ENCODE peak calls at places on chromosomes 11 and 22, in five cellular contexts. D is stomach, Y is thoracic aorta, F is PC-3, C is A549. G is an unnamed sample.

GRCh38 chr11:109784536-109784935 is 308.7 kb upstream of the ZC3H12C start:
- DNase-seq in D (no peak), Y (no peak), F (no peak), C (no peak), G (no peak)

GRCh38 chr22:26428515-26429457 is at the start of gene ASPHD2:
- DNase-seq in D (peak; percentile 73), Y (no peak), F (peak; percentile 33), C (peak; percentile 11), G (peak; percentile 64)

GRCh38 chr22:28329582-28330073 is 350.0 kb downstream of the TTC28 start:
- DNase-seq in D (no peak), Y (no peak), F (no peak), C (no peak), G (peak; percentile 50)

GRCh38 chr11:94141511-94142307 is 13.1 kb downstream of the PANX1 start:
- DNase-seq in D (no peak), Y (no peak), F (peak; percentile 79), C (no peak), G (no peak)

GRCh38 chr22:36332623-36333331 is 55.0 kb downstream of the MYH9 start:
- DNase-seq in D (peak; percentile 73), Y (no peak), F (peak; percentile 89), C (peak; percentile 59), G (peak; percentile 80)

GRCh38 chr11:65965986-65966762 is 4.6 kb downstream of the SART1 start:
- DNase-seq in D (no peak), Y (no peak), F (no peak), C (no peak), G (no peak)

GRCh38 chr22:48424661-48425060 is 1403.0 kb downstream of the BRD1 start:
- DNase-seq in D (no peak), Y (no peak), F (no peak), C (no peak), G (no peak)

GRCh38 chr22:46829140-46829891 is 66.9 kb downstream of the TBC1D22A start:
- DNase-seq in D (no peak), Y (no peak), F (peak; percentile 89), C (peak; percentile 72), G (peak; percentile 90)

GRCh38 chr11:69173925-69174591 is 18.3 kb downstream of the SMIM38 start:
- DNase-seq in D (no peak), Y (no peak), F (no peak), C (no peak), G (no peak)

GRCh38 chr22:40898850-40899357 is 37.0 kb upstream of the DNAJB7 start:
- DNase-seq in D (no peak), Y (no peak), F (peak; percentile 65), C (peak; percentile 49), G (peak; percentile 80)

GRCh38 chr22:50576806-50577696 is 1.2 kb downstream of the CPT1B start:
- DNase-seq in D (no peak), Y (no peak), F (no peak), C (no peak), G (no peak)

GRCh38 chr11:66126808-66127555 is 56.9 kb downstream of the PACS1 start:
- DNase-seq in D (peak; percentile 56), Y (peak; percentile 6), F (no peak), C (no peak), G (peak; percentile 86)

GRCh38 chr11:117457031-117457785 is 129.6 kb downstream of the CEP164 start:
- DNase-seq in D (no peak), Y (no peak), F (no peak), C (no peak), G (no peak)

GRCh38 chr11:77771135-77771534 is 49.4 kb downstream of the RSF1 start:
- DNase-seq in D (no peak), Y (no peak), F (peak; percentile 32), C (no peak), G (peak; percentile 14)

GRCh38 chr11:108718466-108718865 is 53.6 kb downstream of the DDX10 start:
- DNase-seq in D (no peak), Y (no peak), F (no peak), C (no peak), G (no peak)

GRCh38 chr11:79237111-79237510 is 203.7 kb downstream of the TENM4 start:
- DNase-seq in D (no peak), Y (no peak), F (no peak), C (no peak), G (no peak)

GRCh38 chr11:64065712-64066111 is 30.0 kb downstream of the FLRT1 start:
- DNase-seq in D (no peak), Y (no peak), F (no peak), C (no peak), G (no peak)

GRCh38 chr22:28398355-28398754 is 281.3 kb downstream of the TTC28 start:
- DNase-seq in D (no peak), Y (no peak), F (no peak), C (no peak), G (no peak)

GRCh38 chr11:725624-726202 is 19.7 kb downstream of the EPS8L2 start:
- DNase-seq in D (no peak), Y (no peak), F (no peak), C (no peak), G (no peak)

GRCh38 chr22:23497016-23497885 is 82.8 kb downstream of the IGLL1 start:
- DNase-seq in D (no peak), Y (no peak), F (no peak), C (no peak), G (no peak)

GRCh38 chr11:26867286-26867685 is 126.6 kb upstream of the FIBIN start:
- DNase-seq in D (no peak), Y (no peak), F (no peak), C (no peak), G (peak; percentile 56)

GRCh38 chr11:122754553-122755322 is 83.6 kb upstream of the CRTAM start:
- DNase-seq in D (no peak), Y (no peak), F (peak; percentile 63), C (no peak), G (peak; percentile 50)

GRCh38 chr11:28767574-28767973 is 659.4 kb downstream of the METTL15 start:
- DNase-seq in D (no peak), Y (no peak), F (peak; percentile 41), C (peak; percentile 40), G (no peak)

GRCh38 chr11:67126986-67127385 is 7.9 kb downstream of the KDM2A start:
- DNase-seq in D (peak; percentile 16), Y (no peak), F (no peak), C (no peak), G (no peak)

GRCh38 chr11:7909585-7910325 is 21.3 kb downstream of the OR10A6 start:
- DNase-seq in D (no peak), Y (no peak), F (peak; percentile 20), C (no peak), G (no peak)

GRCh38 chr22:30216710-30217109 is 29.8 kb downstream of the LIF start:
- DNase-seq in D (no peak), Y (no peak), F (no peak), C (no peak), G (no peak)

GRCh38 chr11:124739479-124740276 is at the start of gene NRGN:
- DNase-seq in D (peak; percentile 94), Y (peak; percentile 71), F (peak; percentile 97), C (peak; percentile 77), G (peak; percentile 89)

GRCh38 chr11:124738713-124739478 is 846 bp upstream of the NRGN start:
- DNase-seq in D (no peak), Y (no peak), F (no peak), C (no peak), G (no peak)

GRCh38 chr11:124737638-124738293 is 2.0 kb upstream of the NRGN start:
- DNase-seq in D (no peak), Y (no peak), F (no peak), C (no peak), G (no peak)

GRCh38 chr11:124743050-124743449 is 3.3 kb downstream of the NRGN start:
- DNase-seq in D (no peak), Y (no peak), F (no peak), C (no peak), G (no peak)

DNA sequence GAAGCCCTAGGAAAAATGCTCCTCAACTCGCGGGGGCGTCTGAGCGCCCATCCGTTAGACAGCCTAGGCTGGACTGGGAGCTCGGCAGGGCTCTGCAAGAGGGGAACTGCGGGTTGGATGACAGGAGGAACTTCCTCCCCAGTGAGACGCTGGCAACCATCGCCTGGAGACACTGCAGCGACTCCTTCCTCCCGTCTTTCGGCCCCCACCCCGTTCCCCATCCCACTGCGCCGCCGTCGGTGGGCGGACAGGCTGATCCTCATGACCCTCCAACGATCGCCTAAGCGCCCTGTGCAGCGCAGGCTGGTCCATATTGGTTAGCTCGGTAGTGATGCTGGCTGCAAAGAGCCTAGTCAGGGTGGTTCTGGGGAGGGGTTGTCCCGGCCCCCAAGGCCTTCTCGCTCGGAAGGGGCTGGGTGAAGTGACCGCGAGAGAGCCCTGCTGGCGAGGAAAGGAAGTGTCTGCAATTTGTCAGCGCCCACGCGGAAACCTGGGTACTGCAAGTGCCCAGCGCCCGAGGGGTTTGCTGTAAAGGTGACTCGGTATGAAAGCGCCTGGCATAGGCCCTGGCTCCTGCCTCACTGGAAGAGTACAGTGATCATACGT is 638 bp downstream of the NRGN start:
- DNase-seq in D (no peak), Y (no peak), F (peak; percentile 60), C (peak; percentile 23), G (peak; percentile 27)
- TF ChIP-seq CTCF in D (no peak), Y (peak; percentile 74), F (peak; percentile 70), C (peak; percentile 16), G (peak; percentile 62)

GRCh38 chr11:129778877-129779276 is 36.8 kb upstream of the TMEM45B start:
- DNase-seq in D (no peak), Y (no peak), F (no peak), C (no peak), G (no peak)
- H3K4me3 ChIP-seq in D (no peak overlapping the region), Y (no peak overlapping the region), F (no peak overlapping the region), C (no peak overlapping the region), G (no peak overlapping the region)

DNA sequence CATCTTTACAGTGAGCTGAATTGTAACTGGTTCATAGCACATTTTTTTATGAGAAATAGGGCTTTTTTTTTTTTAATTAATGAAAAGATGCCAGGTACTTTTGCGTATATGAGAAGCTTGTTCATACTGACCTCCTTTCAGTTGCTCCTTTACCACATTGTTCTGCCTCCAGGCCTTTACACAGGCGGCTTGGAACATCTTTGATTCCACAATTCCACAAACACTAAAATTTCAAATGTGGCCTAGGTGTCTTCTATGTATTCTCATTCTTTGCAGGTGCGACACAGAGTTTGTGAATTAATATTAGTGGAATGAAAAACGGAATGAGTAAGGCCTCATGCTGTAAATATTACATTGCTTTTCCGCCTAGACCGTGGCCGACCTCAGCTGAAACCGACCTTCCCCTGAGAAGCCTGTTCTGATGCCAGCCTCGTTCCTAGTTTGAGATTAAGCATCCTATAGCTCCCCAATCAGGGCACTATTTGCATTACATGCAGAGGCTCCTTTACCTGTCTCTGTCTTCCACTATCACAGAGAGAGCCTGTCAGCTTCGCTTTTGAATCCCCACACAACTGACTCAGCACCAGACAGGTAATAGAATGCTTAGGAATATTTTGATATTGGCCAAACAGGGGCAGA is 125.8 kb downstream of the LDLRAD3 start:
- DNase-seq in D (no peak), Y (no peak), F (peak; percentile 28), C (no peak), G (peak; percentile 34)
- TF ChIP-seq CTCF in D (no peak), Y (no peak), F (peak; percentile 43), C (no peak), G (peak; percentile 34)

GRCh38 chr11:13366266-13367026 is 88.9 kb downstream of the BMAL1 start:
- DNase-seq in D (no peak), Y (no peak), F (no peak), C (no peak), G (no peak)
- H3K4me3 ChIP-seq in D (no peak overlapping the region), Y (no peak overlapping the region), F (no peak overlapping the region), C (no peak overlapping the region), G (no peak overlapping the region)

DNA sequence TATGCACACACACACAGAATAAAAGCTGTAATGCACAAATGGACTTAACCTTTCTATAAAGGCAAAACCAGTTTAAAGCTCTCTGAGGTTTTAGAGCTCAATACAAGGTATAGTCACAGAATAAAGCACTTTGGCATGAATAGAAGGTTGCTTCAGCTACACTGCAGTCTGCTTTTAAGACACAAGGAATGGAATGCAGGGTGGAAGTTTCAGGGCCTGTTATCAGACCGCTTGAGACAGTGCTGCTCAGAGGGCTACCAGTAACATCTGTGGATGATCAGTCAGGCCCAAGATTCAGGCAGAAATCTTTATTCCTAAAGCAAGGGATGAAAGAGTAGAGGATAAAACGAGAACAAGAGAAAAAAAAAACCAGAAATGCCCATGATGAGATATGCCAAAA is 46.7 kb downstream of the CD44 start:
- DNase-seq in D (no peak), Y (no peak), F (no peak), C (no peak), G (peak; percentile 84)
- TF ChIP-seq CTCF in D (no peak), Y (no peak), F (no peak), C (no peak), G (no peak)

G was measured in choroid plexus epithelial cell.